ENCODE peak calls at places on chromosomes 7 and 10, in four cellular contexts. T is IMR-90, Z is K562, C is GM12878. G is an unnamed sample.

GRCh38 chr7:13560441-13560840 is 429.0 kb downstream of the ETV1 start:
- DNase-seq in C (no peak), T (peak), Z (no peak), G (no peak)

GRCh38 chr7:45455662-45456061 is 118.5 kb upstream of the ADCY1 start:
- DNase-seq in C (no peak), Z (no peak), T (no peak), G (no peak)

GRCh38 chr10:79316671-79317431 is 30.4 kb upstream of the PPIF start:
- DNase-seq in Z (no peak), T (peak), C (peak), G (peak)

GRCh38 chr10:10642741-10643280 is 374.9 kb upstream of the CELF2 start:
- DNase-seq in Z (no peak), T (peak), C (no peak), G (no peak)

GRCh38 chr7:27516415-27516814 is 146.3 kb downstream of the HIBADH start:
- DNase-seq in C (no peak), T (no peak), Z (no peak), G (no peak)

GRCh38 chr10:13117842-13118783 is 18.1 kb downstream of the OPTN start:
- DNase-seq in C (no peak), T (no peak), Z (no peak), G (no peak)

GRCh38 chr7:145957160-145957890 is 159.3 kb upstream of the CNTNAP2 start:
- DNase-seq in C (no peak), T (no peak), Z (no peak), G (no peak)

GRCh38 chr10:11504566-11505285 is 106.7 kb downstream of the USP6NL start:
- DNase-seq in T (no peak), Z (no peak), C (no peak), G (no peak)

GRCh38 chr7:7585241-7585928 is 18.7 kb downstream of the MIOS start:
- DNase-seq in Z (no peak), T (no peak), C (no peak), G (no peak)

GRCh38 chr7:65444899-65445823 is 71.5 kb downstream of the ZNF92 start:
- DNase-seq in C (no peak), Z (no peak), T (no peak), G (no peak)

GRCh38 chr7:41709621-41710020 is 6.7 kb upstream of the INHBA start:
- DNase-seq in Z (no peak), T (peak), C (no peak), G (peak)

GRCh38 chr7:74430961-74431466 is 22.7 kb upstream of the GTF2IRD1 start:
- DNase-seq in C (no peak), T (no peak), Z (no peak), G (no peak)

GRCh38 chr10:11014671-11015141 is 3.0 kb upstream of the CELF2 start:
- DNase-seq in T (no peak), Z (no peak), C (no peak), G (peak)

GRCh38 chr10:119263966-119264621 is 56.7 kb downstream of the GRK5 start:
- DNase-seq in Z (no peak), T (no peak), C (no peak), G (peak)

GRCh38 chr10:130761032-130761575 is 550.4 kb downstream of the TCERG1L start:
- DNase-seq in Z (no peak), T (no peak), C (no peak), G (no peak)

GRCh38 chr10:123100030-123100762 is 35.6 kb upstream of the HMX3 start:
- DNase-seq in T (peak), Z (peak), C (no peak), G (no peak)

GRCh38 chr7:93043393-93043985 is 74.3 kb downstream of the SAMD9 start:
- DNase-seq in Z (no peak), T (peak), C (no peak), G (peak)

GRCh38 chr10:133258066-133258817 is 18.4 kb downstream of the ADAM8 start:
- DNase-seq in C (no peak), T (no peak), Z (no peak), G (no peak)

GRCh38 chr10:90723416-90724068 is 134.3 kb downstream of the HTR7 start:
- DNase-seq in T (no peak), C (no peak), Z (no peak), G (no peak)

GRCh38 chr7:94656925-94657731 is 1.2 kb upstream of the SGCE start:
- DNase-seq in T (peak), Z (peak), C (no peak), G (peak)

GRCh38 chr7:100899432-100899831 is 3.7 kb upstream of the ACHE start:
- DNase-seq in T (no peak), Z (no peak), C (no peak), G (no peak)
- TF ChIP-seq FOS in T (no peak), Z (no peak), C (no peak), G (no peak)

GRCh38 chr7:108157606-108158330 is 27.6 kb upstream of the LAMB4 start:
- DNase-seq in Z (no peak), T (no peak), C (no peak), G (no peak)
- H2AFZ ChIP-seq in Z (no peak), T (no peak), C (no peak), G (no peak)

GRCh38 chr10:43868952-43869351 is 220.3 kb upstream of the ZNF32 start:
- DNase-seq in T (no peak), Z (no peak), C (no peak), G (no peak)

GRCh38 chr10:43869669-43870322 is 221.1 kb upstream of the ZNF32 start:
- DNase-seq in Z (no peak), T (no peak), C (no peak), G (no peak)

GRCh38 chr10:43871545-43871944 is 222.9 kb upstream of the ZNF32 start:
- DNase-seq in C (no peak), Z (no peak), T (no peak), G (no peak)

GRCh38 chr10:43872644-43873043 is 224.0 kb upstream of the ZNF32 start:
- DNase-seq in T (no peak), Z (no peak), C (no peak), G (no peak)

GRCh38 chr10:43871004-43871439 is 222.3 kb upstream of the ZNF32 start:
- DNase-seq in C (no peak), Z (no peak), T (no peak), G (no peak)
- TF ChIP-seq FOS in C (no peak), Z (no peak), T (no peak), G (no peak)

GRCh38 chr10:85594239-85594638 is 772.4 kb downstream of the GRID1 start:
- DNase-seq in T (no peak), Z (no peak), C (no peak), G (no peak)
- H2AFZ ChIP-seq in T (no peak), Z (no peak), C (no peak), G (no peak)

GRCh38 chr10:98852686-98853085 is 383.0 kb downstream of the HPSE2 start:
- DNase-seq in C (no peak), T (peak), Z (peak), G (no peak)
- TF ChIP-seq FOS in C (no peak), T (no peak), Z (no peak), G (no peak)

GRCh38 chr7:19117081-19117869 is at the start of gene TWIST1:
- DNase-seq in T (peak), C (no peak), Z (no peak), G (no peak)
- H2AFZ ChIP-seq in T (peak), C (no peak), Z (no peak), G (peak)

DNA sequence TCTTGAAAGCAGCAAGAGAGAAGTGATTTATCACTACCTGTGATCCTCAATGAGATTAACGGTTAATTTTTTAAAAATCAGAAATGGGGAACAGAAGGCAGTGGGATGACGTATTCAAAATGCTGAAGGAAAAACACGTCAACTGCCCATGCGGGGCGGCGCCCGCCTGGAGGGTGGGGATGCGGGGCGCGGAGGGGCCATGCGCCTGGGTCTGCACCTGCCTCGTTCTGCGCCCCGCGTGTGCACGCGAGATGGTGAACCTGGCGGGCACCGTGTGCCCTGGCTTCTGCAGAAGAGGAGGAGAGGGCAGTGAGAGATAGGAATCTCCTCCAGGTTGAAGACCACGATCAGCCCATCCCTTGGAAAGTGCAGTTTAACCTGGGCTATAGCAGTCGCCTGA is 79.3 kb upstream of the ZNF32 start:
- DNase-seq in Z (no peak), C (no peak), T (no peak), G (no peak)
- TF ChIP-seq FOS in Z (no peak), C (no peak), T (no peak), G (no peak)

G was measured in endothelial cell of umbilical vein.